ENCODE peak calls at places on chromosomes 16 and 17, in eight cellular contexts. One of them, this sample, is unnamed.

GRCh38 chr16:70660672-70661350 is 14.5 kb downstream of the IL34 start:
- DNase-seq in tibial nerve: no peak
- DNase-seq in CD4-positive, CD25-positive, alpha-beta regulatory T cell: no peak
- DNase-seq in epithelial cell of esophagus: no peak
- DNase-seq in body of pancreas: no peak
- DNase-seq in cardiac muscle cell: no peak
- DNase-seq in skeletal muscle cell: no peak
- DNase-seq in endodermal cell: peak
- DNase-seq in this sample: no peak

GRCh38 chr16:28982418-28982817 is 2.4 kb upstream of the LAT start:
- DNase-seq in cardiac muscle cell: no peak
- DNase-seq in epithelial cell of esophagus: no peak
- DNase-seq in skeletal muscle cell: no peak
- DNase-seq in endodermal cell: no peak
- DNase-seq in tibial nerve: no peak
- DNase-seq in CD4-positive, CD25-positive, alpha-beta regulatory T cell: no peak
- DNase-seq in body of pancreas: no peak
- DNase-seq in this sample: no peak

GRCh38 chr17:79792984-79793923 is 3.6 kb downstream of the CBX8 start:
- DNase-seq in cardiac muscle cell: peak
- DNase-seq in endodermal cell: peak
- DNase-seq in body of pancreas: no peak
- DNase-seq in epithelial cell of esophagus: no peak
- DNase-seq in skeletal muscle cell: no peak
- DNase-seq in CD4-positive, CD25-positive, alpha-beta regulatory T cell: no peak
- DNase-seq in tibial nerve: no peak
- DNase-seq in this sample: no peak

GRCh38 chr17:6913608-6914443 is 82.0 kb upstream of the ALOX12 start:
- DNase-seq in CD4-positive, CD25-positive, alpha-beta regulatory T cell: peak
- DNase-seq in endodermal cell: peak
- DNase-seq in tibial nerve: peak
- DNase-seq in epithelial cell of esophagus: peak
- DNase-seq in skeletal muscle cell: peak
- DNase-seq in body of pancreas: peak
- DNase-seq in cardiac muscle cell: peak
- DNase-seq in this sample: peak

GRCh38 chr17:77395609-77396008 is 254.8 kb downstream of the SEC14L1 start:
- DNase-seq in epithelial cell of esophagus: no peak
- DNase-seq in endodermal cell: no peak
- DNase-seq in tibial nerve: no peak
- DNase-seq in skeletal muscle cell: no peak
- DNase-seq in CD4-positive, CD25-positive, alpha-beta regulatory T cell: no peak
- DNase-seq in cardiac muscle cell: no peak
- DNase-seq in body of pancreas: no peak
- DNase-seq in this sample: no peak

GRCh38 chr17:14205992-14206461 is 30.6 kb downstream of the CDRT15 start:
- DNase-seq in skeletal muscle cell: no peak
- DNase-seq in CD4-positive, CD25-positive, alpha-beta regulatory T cell: peak
- DNase-seq in body of pancreas: peak
- DNase-seq in cardiac muscle cell: no peak
- DNase-seq in tibial nerve: no peak
- DNase-seq in endodermal cell: no peak
- DNase-seq in epithelial cell of esophagus: peak
- DNase-seq in this sample: peak

GRCh38 chr16:637081-638018 is 1.2 kb upstream of the METTL26 start:
- DNase-seq in endodermal cell: peak
- DNase-seq in CD4-positive, CD25-positive, alpha-beta regulatory T cell: no peak
- DNase-seq in skeletal muscle cell: peak
- DNase-seq in tibial nerve: peak
- DNase-seq in cardiac muscle cell: peak
- DNase-seq in body of pancreas: peak
- DNase-seq in epithelial cell of esophagus: peak
- DNase-seq in this sample: peak

GRCh38 chr17:3894927-3895343 is 2.1 kb upstream of the CAMKK1 start:
- DNase-seq in epithelial cell of esophagus: peak
- DNase-seq in CD4-positive, CD25-positive, alpha-beta regulatory T cell: no peak
- DNase-seq in tibial nerve: no peak
- DNase-seq in skeletal muscle cell: no peak
- DNase-seq in cardiac muscle cell: peak
- DNase-seq in body of pancreas: peak
- DNase-seq in endodermal cell: no peak
- DNase-seq in this sample: no peak

GRCh38 chr16:83913234-83913633 is 14.3 kb downstream of the MLYCD start:
- DNase-seq in epithelial cell of esophagus: peak
- DNase-seq in cardiac muscle cell: peak
- DNase-seq in tibial nerve: no peak
- DNase-seq in CD4-positive, CD25-positive, alpha-beta regulatory T cell: no peak
- DNase-seq in endodermal cell: no peak
- DNase-seq in body of pancreas: no peak
- DNase-seq in skeletal muscle cell: no peak
- DNase-seq in this sample: peak

GRCh38 chr17:79304907-79305306 is 230.3 kb downstream of the ENGASE start:
- DNase-seq in endodermal cell: peak
- DNase-seq in tibial nerve: no peak
- DNase-seq in epithelial cell of esophagus: no peak
- DNase-seq in cardiac muscle cell: no peak
- DNase-seq in CD4-positive, CD25-positive, alpha-beta regulatory T cell: no peak
- DNase-seq in skeletal muscle cell: no peak
- DNase-seq in body of pancreas: no peak
- DNase-seq in this sample: no peak

GRCh38 chr17:57649731-57650484 is 95.2 kb downstream of the CCDC182 start:
- DNase-seq in cardiac muscle cell: peak
- DNase-seq in CD4-positive, CD25-positive, alpha-beta regulatory T cell: no peak
- DNase-seq in skeletal muscle cell: no peak
- DNase-seq in endodermal cell: peak
- DNase-seq in epithelial cell of esophagus: peak
- DNase-seq in body of pancreas: no peak
- DNase-seq in tibial nerve: no peak
- DNase-seq in this sample: no peak

GRCh38 chr17:44610871-44611270 is 45.4 kb upstream of the MEIOC start:
- DNase-seq in endodermal cell: no peak
- DNase-seq in tibial nerve: no peak
- DNase-seq in body of pancreas: no peak
- DNase-seq in skeletal muscle cell: no peak
- DNase-seq in CD4-positive, CD25-positive, alpha-beta regulatory T cell: no peak
- DNase-seq in epithelial cell of esophagus: peak
- DNase-seq in cardiac muscle cell: peak
- DNase-seq in this sample: no peak

DNA sequence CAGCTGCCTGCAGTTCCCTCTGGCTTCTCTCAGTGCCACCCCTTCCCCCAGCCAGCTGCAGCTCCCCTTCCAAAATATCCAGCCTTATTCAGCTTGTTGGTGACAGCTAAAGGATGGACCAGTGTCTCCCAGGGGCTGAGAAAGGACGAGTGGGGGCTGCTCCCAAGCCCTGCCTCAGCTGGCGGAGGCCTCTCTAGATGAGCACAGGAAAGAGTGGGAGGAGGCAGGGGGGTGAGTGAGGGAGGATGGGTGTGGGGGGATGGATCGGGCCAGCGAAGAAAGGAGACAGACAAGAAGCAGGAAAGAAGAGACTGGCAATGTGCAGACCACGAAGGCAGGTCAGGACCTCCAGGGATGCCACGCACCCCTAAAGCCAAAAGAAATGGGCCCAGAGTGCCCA is 17.5 kb downstream of the PIPOX start:
- DNase-seq in tibial nerve: no peak
- DNase-seq in skeletal muscle cell: no peak
- DNase-seq in CD4-positive, CD25-positive, alpha-beta regulatory T cell: no peak
- DNase-seq in body of pancreas: no peak
- DNase-seq in endodermal cell: no peak
- DNase-seq in epithelial cell of esophagus: no peak
- DNase-seq in cardiac muscle cell: peak
- DNase-seq in this sample: no peak
- H3K4me3 ChIP-seq in tibial nerve: no peak
- H3K4me3 ChIP-seq in skeletal muscle cell: no peak
- H3K4me3 ChIP-seq in CD4-positive, CD25-positive, alpha-beta regulatory T cell: no peak
- H3K4me3 ChIP-seq in body of pancreas: no peak
- H3K4me3 ChIP-seq in endodermal cell: no peak
- H3K4me3 ChIP-seq in epithelial cell of esophagus: no peak
- H3K4me3 ChIP-seq in cardiac muscle cell: no peak
- H3K4me3 ChIP-seq in this sample: no peak

GRCh38 chr16:19115148-19116021 is 1.6 kb downstream of the ITPRIPL2 start:
- DNase-seq in endodermal cell: no peak
- DNase-seq in CD4-positive, CD25-positive, alpha-beta regulatory T cell: no peak
- DNase-seq in skeletal muscle cell: no peak
- DNase-seq in tibial nerve: no peak
- DNase-seq in cardiac muscle cell: no peak
- DNase-seq in epithelial cell of esophagus: no peak
- DNase-seq in body of pancreas: no peak
- DNase-seq in this sample: no peak

GRCh38 chr16:19116711-19117449 is 3.1 kb downstream of the ITPRIPL2 start:
- DNase-seq in cardiac muscle cell: no peak
- DNase-seq in epithelial cell of esophagus: peak
- DNase-seq in CD4-positive, CD25-positive, alpha-beta regulatory T cell: no peak
- DNase-seq in endodermal cell: no peak
- DNase-seq in tibial nerve: no peak
- DNase-seq in body of pancreas: no peak
- DNase-seq in skeletal muscle cell: no peak
- DNase-seq in this sample: no peak

GRCh38 chr16:19123535-19124178 is 9.9 kb downstream of the ITPRIPL2 start:
- DNase-seq in cardiac muscle cell: no peak
- DNase-seq in body of pancreas: peak
- DNase-seq in epithelial cell of esophagus: no peak
- DNase-seq in skeletal muscle cell: no peak
- DNase-seq in CD4-positive, CD25-positive, alpha-beta regulatory T cell: no peak
- DNase-seq in endodermal cell: no peak
- DNase-seq in tibial nerve: no peak
- DNase-seq in this sample: no peak

GRCh38 chr16:19118938-19119431 is 5.2 kb downstream of the ITPRIPL2 start:
- DNase-seq in CD4-positive, CD25-positive, alpha-beta regulatory T cell: no peak
- DNase-seq in endodermal cell: no peak
- DNase-seq in epithelial cell of esophagus: peak
- DNase-seq in skeletal muscle cell: peak
- DNase-seq in tibial nerve: no peak
- DNase-seq in cardiac muscle cell: peak
- DNase-seq in body of pancreas: no peak
- DNase-seq in this sample: peak

DNA sequence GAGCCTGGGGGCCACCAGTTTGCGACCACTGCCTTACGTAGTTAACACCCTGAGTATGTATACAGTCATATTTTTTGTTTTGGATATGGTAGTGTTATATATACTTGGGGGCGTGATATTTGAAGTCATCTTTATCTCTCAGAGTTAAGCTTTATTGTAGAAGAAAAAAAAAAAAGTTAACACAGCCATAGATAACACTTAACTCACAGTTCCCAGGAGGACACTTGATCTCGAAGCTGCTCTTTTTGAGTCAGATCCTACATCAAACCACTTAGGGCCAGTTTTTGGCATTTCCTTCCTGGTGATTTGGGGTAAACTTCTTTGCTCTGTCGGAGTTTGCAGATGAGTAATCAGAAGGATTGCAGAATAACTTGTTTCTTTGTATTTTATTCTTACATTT is 5.8 kb downstream of the ITPRIPL2 start:
- DNase-seq in CD4-positive, CD25-positive, alpha-beta regulatory T cell: no peak
- DNase-seq in body of pancreas: no peak
- DNase-seq in endodermal cell: no peak
- DNase-seq in skeletal muscle cell: peak
- DNase-seq in cardiac muscle cell: peak
- DNase-seq in epithelial cell of esophagus: peak
- DNase-seq in tibial nerve: no peak
- DNase-seq in this sample: no peak
- H3K4me3 ChIP-seq in CD4-positive, CD25-positive, alpha-beta regulatory T cell: no peak
- H3K4me3 ChIP-seq in body of pancreas: no peak
- H3K4me3 ChIP-seq in endodermal cell: no peak
- H3K4me3 ChIP-seq in skeletal muscle cell: peak
- H3K4me3 ChIP-seq in cardiac muscle cell: no peak
- H3K4me3 ChIP-seq in epithelial cell of esophagus: no peak
- H3K4me3 ChIP-seq in tibial nerve: peak
- H3K4me3 ChIP-seq in this sample: peak

DNA sequence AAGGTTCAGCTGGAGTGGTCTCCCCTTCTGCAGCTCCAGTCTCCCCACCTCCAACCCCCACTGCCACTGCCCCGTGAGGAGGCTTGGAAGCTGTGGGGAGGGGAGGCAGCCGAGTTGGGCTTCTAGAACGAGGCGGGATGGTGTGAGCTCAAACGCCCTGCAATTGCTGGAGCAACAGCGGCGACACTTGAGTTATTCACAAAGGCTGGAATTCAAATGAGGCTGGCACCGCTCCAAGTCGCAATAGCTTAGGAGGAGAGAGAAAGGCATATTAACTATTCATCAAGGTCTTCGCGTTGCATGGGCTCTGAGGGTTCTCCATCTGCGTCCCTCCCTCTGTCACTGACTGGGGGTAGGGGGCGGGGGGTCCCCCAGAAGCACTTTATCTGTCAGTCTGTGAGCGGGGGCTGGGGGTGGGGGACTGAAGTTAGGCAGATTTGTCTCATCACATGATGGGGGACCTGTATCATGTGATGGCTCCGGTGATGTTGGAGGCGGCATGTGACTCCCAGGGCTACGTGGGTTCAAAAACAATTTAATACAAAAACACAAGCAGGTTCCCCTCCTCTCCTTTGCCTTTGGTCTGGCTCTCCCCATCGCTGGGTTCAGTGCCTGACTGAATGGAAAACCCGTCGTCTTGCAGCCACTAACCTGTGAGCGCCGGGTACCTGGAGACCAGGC is 70.5 kb downstream of the RBBP6 start:
- DNase-seq in skeletal muscle cell: no peak
- DNase-seq in tibial nerve: peak
- DNase-seq in cardiac muscle cell: peak
- DNase-seq in endodermal cell: peak
- DNase-seq in CD4-positive, CD25-positive, alpha-beta regulatory T cell: no peak
- DNase-seq in epithelial cell of esophagus: peak
- DNase-seq in body of pancreas: peak
- DNase-seq in this sample: peak
- H3K4me3 ChIP-seq in skeletal muscle cell: peak
- H3K4me3 ChIP-seq in tibial nerve: peak
- H3K4me3 ChIP-seq in cardiac muscle cell: peak
- H3K4me3 ChIP-seq in endodermal cell: peak
- H3K4me3 ChIP-seq in CD4-positive, CD25-positive, alpha-beta regulatory T cell: no peak
- H3K4me3 ChIP-seq in epithelial cell of esophagus: no peak
- H3K4me3 ChIP-seq in body of pancreas: no peak
- H3K4me3 ChIP-seq in this sample: peak

DNA sequence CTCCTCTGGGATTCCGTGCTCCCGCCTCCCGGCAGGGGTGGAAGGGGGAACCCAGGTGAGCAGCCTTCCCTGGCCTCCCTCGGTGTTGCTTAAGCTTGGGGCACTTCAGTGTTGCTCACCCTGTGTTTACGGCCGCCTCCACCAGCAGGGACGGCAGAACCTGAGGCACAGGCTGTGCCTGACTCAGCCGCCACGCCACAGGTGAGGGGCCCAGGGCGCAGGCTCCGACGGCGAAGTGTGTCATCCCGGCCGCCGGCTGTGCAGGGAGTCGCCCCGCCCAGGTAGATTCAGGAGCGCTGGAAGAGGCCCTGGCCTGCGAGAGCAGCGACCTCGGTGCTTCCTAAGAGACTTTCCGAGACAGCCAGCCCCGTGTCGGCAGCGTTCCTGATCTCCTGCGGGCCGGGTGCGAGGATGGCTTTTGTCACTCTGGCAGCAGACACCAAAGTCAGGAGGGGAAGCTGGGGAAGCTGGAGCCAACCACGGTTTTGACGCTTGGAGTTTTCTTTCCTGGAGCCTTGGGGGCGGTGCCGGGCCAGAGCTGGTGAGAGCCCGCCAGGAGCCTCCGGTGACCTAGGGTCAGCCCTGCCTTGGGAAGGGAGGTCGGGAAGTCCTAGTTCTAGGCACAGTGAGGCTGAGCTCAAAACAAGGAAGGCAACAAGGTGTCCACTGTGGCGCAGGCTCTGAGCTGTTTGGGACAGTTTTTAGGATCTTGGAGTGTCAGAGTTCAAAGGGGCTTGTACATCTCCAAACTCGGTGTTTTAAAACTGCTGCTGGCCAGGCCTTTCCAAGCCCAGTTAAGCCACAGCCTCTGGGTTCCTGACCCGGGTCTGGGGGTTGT is 2.1 kb downstream of the GSE1 start:
- DNase-seq in skeletal muscle cell: no peak
- DNase-seq in CD4-positive, CD25-positive, alpha-beta regulatory T cell: no peak
- DNase-seq in cardiac muscle cell: no peak
- DNase-seq in epithelial cell of esophagus: peak
- DNase-seq in body of pancreas: peak
- DNase-seq in tibial nerve: no peak
- DNase-seq in endodermal cell: peak
- DNase-seq in this sample: peak
- H3K4me3 ChIP-seq in skeletal muscle cell: no peak
- H3K4me3 ChIP-seq in CD4-positive, CD25-positive, alpha-beta regulatory T cell: no peak
- H3K4me3 ChIP-seq in cardiac muscle cell: peak
- H3K4me3 ChIP-seq in epithelial cell of esophagus: peak
- H3K4me3 ChIP-seq in body of pancreas: no peak
- H3K4me3 ChIP-seq in tibial nerve: no peak
- H3K4me3 ChIP-seq in endodermal cell: peak
- H3K4me3 ChIP-seq in this sample: no peak

This sample was measured in right atrium auricular region.